ENCODE peak calls at places on chromosomes 11 and 22, in nine cellular contexts. One of them, this sample, is unnamed.
A peak's percentile ranks its signal among the peaks of the same experiment; 100 is the strongest.

GRCh38 chr11:1752907-1753425 is 2.6 kb upstream of the IFITM10 start:
- DNase-seq in endodermal cell: no peak
- DNase-seq in transverse colon: no peak
- DNase-seq in AG10803: no peak
- DNase-seq in fibroblast of pulmonary artery: no peak
- DNase-seq in cardiac fibroblast: no peak
- DNase-seq in A549: no peak
- DNase-seq in Caco-2: no peak
- DNase-seq in heart left ventricle: no peak
- DNase-seq in this sample: no peak

GRCh38 chr11:70577948-70578347 is 179.6 kb downstream of the CTTN start:
- DNase-seq in endodermal cell: peak; percentile 30
- DNase-seq in transverse colon: no peak
- DNase-seq in AG10803: no peak
- DNase-seq in fibroblast of pulmonary artery: no peak
- DNase-seq in cardiac fibroblast: no peak
- DNase-seq in A549: no peak
- DNase-seq in Caco-2: no peak
- DNase-seq in heart left ventricle: peak; percentile 21
- DNase-seq in this sample: no peak

GRCh38 chr11:64784813-64785581 is 6.7 kb upstream of the SF1 start:
- DNase-seq in endodermal cell: no peak
- DNase-seq in transverse colon: no peak
- DNase-seq in AG10803: no peak
- DNase-seq in fibroblast of pulmonary artery: no peak
- DNase-seq in cardiac fibroblast: no peak
- DNase-seq in A549: no peak
- DNase-seq in Caco-2: no peak
- DNase-seq in heart left ventricle: no peak
- DNase-seq in this sample: no peak

GRCh38 chr11:35390737-35391682 is 28.3 kb downstream of the SLC1A2 start:
- DNase-seq in endodermal cell: no peak
- DNase-seq in transverse colon: peak; percentile 19
- DNase-seq in AG10803: peak; percentile 58
- DNase-seq in fibroblast of pulmonary artery: peak; percentile 77
- DNase-seq in cardiac fibroblast: peak; percentile 88
- DNase-seq in A549: peak; percentile 73
- DNase-seq in Caco-2: no peak
- DNase-seq in heart left ventricle: no peak
- DNase-seq in this sample: peak; percentile 89

GRCh38 chr11:77172666-77172982 is 44.6 kb downstream of the MYO7A start:
- DNase-seq in endodermal cell: no peak
- DNase-seq in transverse colon: no peak
- DNase-seq in AG10803: no peak
- DNase-seq in fibroblast of pulmonary artery: no peak
- DNase-seq in cardiac fibroblast: no peak
- DNase-seq in A549: no peak
- DNase-seq in Caco-2: no peak
- DNase-seq in heart left ventricle: peak; percentile 61
- DNase-seq in this sample: no peak

GRCh38 chr11:69425895-69426544 is 55.4 kb upstream of the LINC01488 start:
- DNase-seq in endodermal cell: no peak
- DNase-seq in transverse colon: no peak
- DNase-seq in AG10803: no peak
- DNase-seq in fibroblast of pulmonary artery: no peak
- DNase-seq in cardiac fibroblast: no peak
- DNase-seq in A549: no peak
- DNase-seq in Caco-2: no peak
- DNase-seq in heart left ventricle: no peak
- DNase-seq in this sample: no peak

GRCh38 chr22:21624880-21625791 is 4.7 kb downstream of the YDJC start:
- DNase-seq in endodermal cell: no peak
- DNase-seq in transverse colon: no peak
- DNase-seq in AG10803: no peak
- DNase-seq in fibroblast of pulmonary artery: no peak
- DNase-seq in cardiac fibroblast: no peak
- DNase-seq in A549: no peak
- DNase-seq in Caco-2: no peak
- DNase-seq in heart left ventricle: no peak
- DNase-seq in this sample: no peak

GRCh38 chr11:65982824-65983588 is 19.0 kb downstream of the EIF1AD start:
- DNase-seq in endodermal cell: no peak
- DNase-seq in transverse colon: no peak
- DNase-seq in AG10803: no peak
- DNase-seq in fibroblast of pulmonary artery: no peak
- DNase-seq in cardiac fibroblast: no peak
- DNase-seq in A549: no peak
- DNase-seq in Caco-2: no peak
- DNase-seq in heart left ventricle: no peak
- DNase-seq in this sample: no peak

GRCh38 chr11:130737866-130738431 is 178.3 kb downstream of the SNX19 start:
- DNase-seq in endodermal cell: peak; percentile 37
- DNase-seq in transverse colon: no peak
- DNase-seq in AG10803: peak; percentile 77
- DNase-seq in fibroblast of pulmonary artery: peak; percentile 67
- DNase-seq in cardiac fibroblast: peak; percentile 84
- DNase-seq in A549: no peak
- DNase-seq in Caco-2: no peak
- DNase-seq in heart left ventricle: peak; percentile 84
- DNase-seq in this sample: no peak

DNA sequence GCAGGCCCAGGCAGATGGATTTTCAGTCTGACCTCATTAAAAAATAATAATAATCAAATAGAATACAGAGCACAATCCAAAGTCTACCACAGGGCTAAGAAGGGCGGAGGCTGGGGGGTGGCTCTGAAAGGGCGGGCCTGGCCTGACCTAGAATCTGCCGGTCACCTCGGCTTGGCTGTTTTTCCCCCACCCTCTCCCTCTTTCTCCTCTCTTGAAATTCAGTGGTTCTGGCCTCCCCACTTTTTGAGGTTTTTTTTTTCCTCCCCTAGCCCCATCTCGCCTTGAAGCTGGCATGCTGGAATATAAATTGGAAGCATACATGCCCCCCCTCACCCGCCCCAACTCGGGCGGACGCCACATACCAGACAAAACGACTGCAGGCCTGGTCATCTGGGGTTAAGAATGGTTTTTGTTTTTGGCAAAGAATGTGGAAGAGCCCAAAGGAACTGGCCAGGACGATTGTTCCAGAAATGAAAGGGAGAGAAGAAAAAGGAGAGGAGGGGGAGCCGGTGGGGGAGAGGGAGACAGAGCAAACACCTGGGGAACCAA is 25.1 kb downstream of the MN1 start:
- DNase-seq in endodermal cell: no peak
- DNase-seq in transverse colon: no peak
- DNase-seq in AG10803: peak; percentile 84
- DNase-seq in fibroblast of pulmonary artery: no peak
- DNase-seq in cardiac fibroblast: no peak
- DNase-seq in A549: no peak
- DNase-seq in Caco-2: no peak
- DNase-seq in heart left ventricle: no peak
- DNase-seq in this sample: no peak
- H3K4me3 ChIP-seq in endodermal cell: no peak overlapping the region
- H3K4me3 ChIP-seq in transverse colon: no peak overlapping the region
- H3K4me3 ChIP-seq in AG10803: peak overlapping the region; percentile 20
- H3K4me3 ChIP-seq in fibroblast of pulmonary artery: no peak overlapping the region
- H3K4me3 ChIP-seq in cardiac fibroblast: no peak overlapping the region
- H3K4me3 ChIP-seq in A549: no peak overlapping the region
- H3K4me3 ChIP-seq in Caco-2: no peak overlapping the region
- H3K4me3 ChIP-seq in heart left ventricle: peak overlapping the region; percentile 5
- H3K4me3 ChIP-seq in this sample: no peak overlapping the region

DNA sequence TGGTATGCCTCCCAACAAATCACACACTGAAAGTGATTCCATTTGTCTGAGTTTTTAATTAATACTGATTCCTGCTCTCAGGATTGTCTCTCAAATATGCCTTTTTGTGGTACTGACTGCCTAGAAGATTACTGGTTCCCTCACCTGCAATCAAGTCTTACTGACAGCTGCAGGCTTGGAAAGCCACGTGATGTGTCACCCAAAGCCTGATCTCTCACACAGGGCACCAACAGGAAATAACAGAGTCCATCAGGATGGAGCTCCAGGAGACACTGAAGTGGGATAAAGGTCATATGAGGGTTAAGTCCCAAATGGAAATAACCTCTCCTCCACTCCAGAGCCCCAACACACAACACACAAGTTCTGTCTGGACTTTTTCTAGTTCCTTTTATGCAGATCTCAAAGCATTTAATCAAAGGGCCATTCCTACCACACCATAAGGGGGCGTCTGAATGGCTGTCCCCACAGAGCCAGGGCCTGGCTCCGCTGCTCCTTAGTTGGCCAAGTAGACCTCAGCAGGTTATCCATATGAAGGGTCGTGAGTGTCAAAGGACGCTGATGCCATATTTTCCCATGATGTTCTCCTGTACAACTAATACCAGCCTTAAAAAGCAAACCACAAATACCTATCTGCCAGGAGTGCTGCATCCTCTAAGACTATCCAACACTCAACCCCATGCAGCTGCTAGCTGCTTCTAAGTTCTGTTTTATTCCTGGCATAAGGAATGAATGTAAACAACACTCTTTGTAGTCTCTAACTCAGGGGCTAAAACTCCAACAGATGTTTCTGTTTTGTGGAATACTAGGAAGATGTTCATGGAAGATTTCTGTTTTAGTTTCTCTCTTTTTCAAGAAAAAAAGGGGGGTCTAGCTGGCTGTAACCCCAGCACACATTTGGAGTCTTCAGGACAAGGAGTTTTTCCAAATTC is 13.0 kb downstream of the SCUBE2 start:
- DNase-seq in endodermal cell: peak; percentile 68
- DNase-seq in transverse colon: no peak
- DNase-seq in AG10803: peak; percentile 5
- DNase-seq in fibroblast of pulmonary artery: no peak
- DNase-seq in cardiac fibroblast: no peak
- DNase-seq in A549: no peak
- DNase-seq in Caco-2: no peak
- DNase-seq in heart left ventricle: no peak
- DNase-seq in this sample: no peak
- TF ChIP-seq CTCF in endodermal cell: peak; percentile 72
- TF ChIP-seq CTCF in transverse colon: no peak
- TF ChIP-seq CTCF in AG10803: no peak
- TF ChIP-seq CTCF in fibroblast of pulmonary artery: no peak
- TF ChIP-seq CTCF in cardiac fibroblast: no peak
- TF ChIP-seq CTCF in A549: no peak
- TF ChIP-seq CTCF in Caco-2: peak; percentile 10
- TF ChIP-seq CTCF in heart left ventricle: no peak
- TF ChIP-seq CTCF in this sample: no peak

DNA sequence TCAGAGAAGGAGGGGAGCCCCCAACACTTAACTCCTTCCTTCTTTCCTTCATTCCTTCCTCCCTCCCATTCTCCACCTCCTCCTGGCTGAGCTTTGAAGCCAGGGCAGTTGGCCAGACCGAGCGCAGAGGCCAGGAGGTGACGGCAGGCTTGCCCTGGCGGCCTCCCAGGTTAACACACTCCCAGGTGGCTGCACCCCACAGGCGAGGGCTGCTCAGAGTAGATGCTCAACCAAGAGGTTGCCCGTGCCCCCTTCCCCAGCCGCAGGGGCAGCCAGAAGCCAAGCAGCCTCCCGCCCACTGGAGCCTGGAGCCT is 6.3 kb upstream of the CDKN1C start:
- DNase-seq in endodermal cell: no peak
- DNase-seq in transverse colon: no peak
- DNase-seq in AG10803: no peak
- DNase-seq in fibroblast of pulmonary artery: no peak
- DNase-seq in cardiac fibroblast: no peak
- DNase-seq in A549: no peak
- DNase-seq in Caco-2: no peak
- DNase-seq in heart left ventricle: peak; percentile 83
- DNase-seq in this sample: no peak
- H3K4me3 ChIP-seq in endodermal cell: no peak overlapping the region
- H3K4me3 ChIP-seq in transverse colon: peak overlapping the region; percentile 23
- H3K4me3 ChIP-seq in AG10803: peak overlapping the region; percentile 58
- H3K4me3 ChIP-seq in fibroblast of pulmonary artery: no peak overlapping the region
- H3K4me3 ChIP-seq in cardiac fibroblast: peak overlapping the region; percentile 41
- H3K4me3 ChIP-seq in A549: peak overlapping the region; percentile 42
- H3K4me3 ChIP-seq in Caco-2: no peak overlapping the region
- H3K4me3 ChIP-seq in heart left ventricle: peak overlapping the region; percentile 59
- H3K4me3 ChIP-seq in this sample: no peak overlapping the region

DNA sequence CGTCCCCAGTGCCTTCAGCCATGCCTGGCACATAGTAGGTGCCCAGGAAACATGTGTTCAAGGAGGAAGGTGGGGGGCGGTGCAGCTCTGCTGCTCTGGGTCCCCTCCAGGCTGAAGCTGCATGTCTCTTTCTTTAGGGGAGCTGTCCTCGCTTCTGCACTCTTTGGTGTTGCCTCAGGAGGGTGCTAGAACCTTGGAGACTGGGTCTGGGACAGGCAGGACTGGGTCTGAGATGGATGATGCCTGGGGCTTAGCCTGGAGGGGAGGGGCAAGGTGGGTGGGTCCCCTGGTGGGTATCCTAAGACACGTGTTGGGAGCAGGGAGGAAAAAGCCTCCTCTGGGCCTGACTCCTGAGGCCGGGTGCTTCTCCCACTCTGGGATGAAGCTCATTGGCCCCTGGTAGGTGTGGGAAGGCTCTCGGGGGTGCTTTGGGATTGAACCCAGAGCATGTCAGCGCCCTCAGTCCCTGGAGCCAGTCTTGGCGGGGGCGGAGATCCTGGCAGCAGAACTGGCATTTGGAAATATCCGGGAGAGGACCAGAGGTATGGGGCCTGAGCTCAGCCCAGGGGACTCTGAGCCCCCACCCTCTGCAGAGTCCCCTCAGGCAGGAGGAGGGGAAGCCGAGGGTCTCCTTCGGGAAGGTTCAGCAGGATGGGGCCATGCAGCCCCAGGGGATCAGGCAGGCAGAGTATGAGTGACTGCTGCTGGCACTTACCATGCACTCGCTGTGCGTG is 6.7 kb upstream of the GSTP1 start:
- DNase-seq in endodermal cell: peak; percentile 70
- DNase-seq in transverse colon: no peak
- DNase-seq in AG10803: no peak
- DNase-seq in fibroblast of pulmonary artery: no peak
- DNase-seq in cardiac fibroblast: no peak
- DNase-seq in A549: no peak
- DNase-seq in Caco-2: peak; percentile 49
- DNase-seq in heart left ventricle: no peak
- DNase-seq in this sample: no peak
- TF ChIP-seq CTCF in endodermal cell: peak; percentile 34
- TF ChIP-seq CTCF in transverse colon: no peak
- TF ChIP-seq CTCF in AG10803: no peak
- TF ChIP-seq CTCF in fibroblast of pulmonary artery: no peak
- TF ChIP-seq CTCF in cardiac fibroblast: no peak
- TF ChIP-seq CTCF in A549: no peak
- TF ChIP-seq CTCF in Caco-2: no peak
- TF ChIP-seq CTCF in heart left ventricle: no peak
- TF ChIP-seq CTCF in this sample: no peak

This sample was measured in LNCaP clone FGC.